ENCODE peak calls at places on chromosome 7, in eight cellular contexts. U is heart right ventricle, H is NCI-H1694 treated with DMSO at 0.1 percent for 48 hours, F is left lung, A is HuH-7.5, V is hepatic stellate cell, O is amygdala, M is amniotic stem cell. N is an unnamed sample.

GRCh38 chr7:71364559-71364958 is 232.6 kb downstream of the GALNT17 start:
- DNase-seq in O (no peak), V (no peak), F (no peak), H (no peak), U (no peak), M (no peak), A (no peak), N (no peak)

GRCh38 chr7:6565655-6566054 is 11.6 kb upstream of the ZDHHC4 start:
- DNase-seq in H (no peak), F (no peak), A (no peak), M (no peak), U (no peak), V (no peak), O (no peak), N (no peak)

GRCh38 chr7:140654661-140655060 is 14.0 kb upstream of the DENND2A start:
- DNase-seq in U (no peak), M (no peak), A (no peak), H (no peak), F (no peak), O (no peak), V (no peak), N (no peak)

GRCh38 chr7:97064972-97065587 is 40.4 kb upstream of the DLX5 start:
- DNase-seq in A (peak; percentile 27), U (no peak), M (peak; percentile 24), H (peak; percentile 67), V (peak; percentile 40), F (no peak), O (no peak), N (no peak)

GRCh38 chr7:97973206-97973658 is 16.8 kb downstream of the OCM2 start:
- DNase-seq in O (no peak), M (no peak), V (no peak), H (peak; percentile 24), A (no peak), U (no peak), F (no peak), N (no peak)

GRCh38 chr7:116802784-116803183 is 59.6 kb upstream of the CAPZA2 start:
- DNase-seq in A (no peak), H (peak; percentile 20), O (no peak), U (no peak), M (no peak), F (no peak), V (no peak), N (peak; percentile 64)

GRCh38 chr7:107951172-107951787 is 51.7 kb downstream of the LAMB1 start:
- DNase-seq in U (no peak), A (no peak), O (no peak), H (no peak), M (no peak), F (no peak), V (no peak), N (no peak)

GRCh38 chr7:112572669-112573301 is 92.0 kb downstream of the LSMEM1 start:
- DNase-seq in U (no peak), O (no peak), V (no peak), M (no peak), F (no peak), H (no peak), A (no peak), N (no peak)

GRCh38 chr7:5627745-5628547 is 153.5 kb downstream of the RNF216 start:
- DNase-seq in H (no peak), V (no peak), M (no peak), F (no peak), O (no peak), A (no peak), U (no peak), N (no peak)

GRCh38 chr7:20596653-20597052 is 18.8 kb upstream of the ABCB5 start:
- DNase-seq in F (no peak), U (no peak), M (peak; percentile 47), V (peak; percentile 2), O (no peak), A (no peak), H (no peak), N (no peak)

GRCh38 chr7:3089493-3089892 is 45.8 kb upstream of the CARD11 start:
- DNase-seq in A (no peak), H (peak; percentile 14), M (no peak), F (no peak), U (no peak), O (no peak), V (no peak), N (peak; percentile 36)

GRCh38 chr7:20539201-20539600 is 76.3 kb upstream of the ABCB5 start:
- DNase-seq in M (no peak), H (peak; percentile 5), A (no peak), V (no peak), F (no peak), O (no peak), U (no peak), N (peak; percentile 10)

GRCh38 chr7:125316451-125316850 is 386.8 kb upstream of the POT1 start:
- DNase-seq in U (no peak), O (no peak), A (no peak), F (peak; percentile 34), V (no peak), H (peak; percentile 88), M (no peak), N (no peak)

GRCh38 chr7:97835296-97836138 is 36.7 kb downstream of the ASNS start:
- DNase-seq in M (peak; percentile 60), V (peak; percentile 19), A (peak; percentile 46), H (peak; percentile 63), F (peak; percentile 43), U (peak; percentile 27), O (no peak), N (peak; percentile 51)

GRCh38 chr7:151226875-151227782 is at the start of gene ABCF2:
- DNase-seq in V (peak; percentile 99), O (peak; percentile 77), A (peak; percentile 98), F (peak; percentile 99), M (peak; percentile 98), H (peak; percentile 96), U (peak; percentile 99), N (peak; percentile 95)

GRCh38 chr7:5143935-5144903 is 45.8 kb upstream of the WIPI2 start:
- DNase-seq in H (no peak), A (no peak), M (no peak), F (no peak), O (no peak), U (no peak), V (no peak), N (no peak)

GRCh38 chr7:158991824-158992621 is 135.7 kb downstream of the DYNC2I1 start:
- DNase-seq in M (no peak), O (no peak), H (no peak), U (no peak), V (no peak), F (peak; percentile 53), A (no peak), N (no peak)

GRCh38 chr7:159066816-159067601 is 77.7 kb downstream of the VIPR2 start:
- DNase-seq in H (no peak), V (no peak), A (no peak), M (no peak), F (no peak), O (no peak), U (no peak), N (no peak)

GRCh38 chr7:1768835-1769234 is 98.8 kb downstream of the ELFN1 start:
- DNase-seq in U (no peak), M (no peak), O (no peak), A (no peak), F (no peak), H (no peak), V (no peak), N (no peak)